ENCODE peak calls at places on chromosome 14, in four cellular contexts. K is BE2C, N is adrenal gland, X is sigmoid colon. V is an unnamed sample. For H3K36me3 and H3K27me3, the result is how much of the 10 kb centered on the place peaks cover.

GRCh38 chr14:79542121-79542520 is 669.2 kb downstream of the DIO2 start:
- DNase-seq in K (no peak), N (no peak), X (no peak), V (no peak)

GRCh38 chr14:92650581-92651105 is 97.8 kb downstream of the LGMN start:
- DNase-seq in K (no peak), N (no peak), X (no peak), V (no peak)

GRCh38 chr14:104090071-104090748 is 4.7 kb downstream of the ASPG start:
- DNase-seq in K (no peak), N (no peak), X (no peak), V (peak)

GRCh38 chr14:22268875-22269274 is 320.1 kb downstream of the DAD1 start:
- DNase-seq in K (no peak), N (no peak), X (no peak), V (no peak)

GRCh38 chr14:55710506-55711041 is 130.6 kb downstream of the KTN1 start:
- DNase-seq in K (no peak), N (no peak), X (no peak), V (no peak)

GRCh38 chr14:104383931-104384775 is 195.4 kb upstream of the C14orf180 start:
- DNase-seq in K (peak), N (no peak), X (peak), V (peak)

GRCh38 chr14:20477211-20477876 is 8.1 kb downstream of the PNP start:
- DNase-seq in K (peak), N (no peak), X (no peak), V (no peak)

GRCh38 chr14:52018252-52018651 is 28.9 kb downstream of the RTRAF start:
- DNase-seq in K (no peak), N (no peak), X (no peak), V (no peak)

GRCh38 chr14:90109858-90110257 is 48.1 kb downstream of the KCNK13 start:
- DNase-seq in K (peak), N (no peak), X (no peak), V (peak)

GRCh38 chr14:90781344-90781761 is 34.9 kb downstream of the TTC7B start:
- DNase-seq in K (no peak), N (no peak), X (no peak), V (no peak)

GRCh38 chr14:89131004-89131750 is 285.9 kb downstream of the FOXN3 start:
- DNase-seq in K (no peak), N (no peak), X (no peak), V (no peak)

GRCh38 chr14:104151546-104152245 is 13.3 kb downstream of the KIF26A start:
- DNase-seq in K (no peak), N (no peak), X (no peak), V (no peak)

GRCh38 chr14:50318031-50318626 is 6.0 kb downstream of the DMAC2L start:
- DNase-seq in K (no peak), N (no peak), X (no peak), V (peak)

GRCh38 chr14:35229084-35229483 is 63.1 kb upstream of the PSMA6 start:
- DNase-seq in K (no peak), N (no peak), X (no peak), V (no peak)

GRCh38 chr14:96502621-96503251 is 554 bp downstream of the PAPOLA start:
- DNase-seq in K (peak), N (peak), X (peak), V (peak)

GRCh38 chr14:22112004-22112403 is 438.4 kb upstream of the OR4E1 start:
- DNase-seq in K (peak), N (no peak), X (no peak), V (peak)

GRCh38 chr14:34086358-34086757 is 135.5 kb upstream of the EGLN3 start:
- DNase-seq in K (no peak), N (no peak), X (no peak), V (no peak)

GRCh38 chr14:21525571-21525970 is 575 bp downstream of the SALL2 start:
- DNase-seq in K (no peak), N (no peak), X (no peak), V (no peak)

GRCh38 chr14:103521438-103521961 is 1.1 kb downstream of the CKB start:
- DNase-seq in K (no peak), N (no peak), X (no peak), V (no peak)

GRCh38 chr14:63578300-63578699 is 35.1 kb upstream of the PPP2R5E start:
- DNase-seq in K (no peak), N (no peak), X (no peak), V (no peak)

GRCh38 chr14:104784846-104785707 is 10.5 kb downstream of the AKT1 start:
- DNase-seq in K (no peak), N (no peak), X (no peak), V (no peak)

GRCh38 chr14:89429206-89430091 is 12.4 kb upstream of the FOXN3 start:
- DNase-seq in K (no peak), N (no peak), X (peak), V (no peak)

GRCh38 chr14:104741803-104742251 is 11.1 kb upstream of the SIVA1 start:
- DNase-seq in K (no peak), N (no peak), X (no peak), V (no peak)

GRCh38 chr14:22417914-22418313 is 171.1 kb downstream of the DAD1 start:
- DNase-seq in K (no peak), N (no peak), X (no peak), V (no peak)

GRCh38 chr14:89572566-89573398 is 155.7 kb upstream of the FOXN3 start:
- DNase-seq in K (no peak), N (no peak), X (no peak), V (no peak)

GRCh38 chr14:72855913-72856312 is 38.0 kb downstream of the DPF3 start:
- DNase-seq in K (no peak), N (no peak), X (no peak), V (no peak)

GRCh38 chr14:42869681-42870080 is 1263.0 kb downstream of the LRFN5 start:
- DNase-seq in K (no peak), N (no peak), X (no peak), V (no peak)

GRCh38 chr14:49879683-49880204 is 13.1 kb upstream of the ARF6 start:
- DNase-seq in K (peak), N (peak), X (no peak), V (peak)

GRCh38 chr14:23076785-23077408 is 18.0 kb downstream of the ACIN1 start:
- DNase-seq in K (peak), N (no peak), X (no peak), V (peak)

GRCh38 chr14:69101331-69101826 is 51.5 kb downstream of the DCAF5 start:
- DNase-seq in K (no peak), N (peak), X (no peak), V (peak)

GRCh38 chr14:102320033-102320660 is 601 bp downstream of the ZNF839 start:
- DNase-seq in K (peak), N (peak), X (peak), V (no peak)

GRCh38 chr14:68873379-68873778 is 80.5 kb upstream of the ZFP36L1 start:
- DNase-seq in K (peak), N (no peak), X (no peak), V (no peak)

GRCh38 chr14:90111895-90112534 is 50.2 kb downstream of the KCNK13 start:
- DNase-seq in K (no peak), N (no peak), X (no peak), V (no peak)

GRCh38 chr14:71752111-71752738 is 180.0 kb upstream of the RGS6 start:
- DNase-seq in K (no peak), N (no peak), X (no peak), V (no peak)

GRCh38 chr14:94831085-94831484 is 61.2 kb upstream of the GSC start:
- DNase-seq in K (no peak), N (no peak), X (no peak), V (no peak)

DNA sequence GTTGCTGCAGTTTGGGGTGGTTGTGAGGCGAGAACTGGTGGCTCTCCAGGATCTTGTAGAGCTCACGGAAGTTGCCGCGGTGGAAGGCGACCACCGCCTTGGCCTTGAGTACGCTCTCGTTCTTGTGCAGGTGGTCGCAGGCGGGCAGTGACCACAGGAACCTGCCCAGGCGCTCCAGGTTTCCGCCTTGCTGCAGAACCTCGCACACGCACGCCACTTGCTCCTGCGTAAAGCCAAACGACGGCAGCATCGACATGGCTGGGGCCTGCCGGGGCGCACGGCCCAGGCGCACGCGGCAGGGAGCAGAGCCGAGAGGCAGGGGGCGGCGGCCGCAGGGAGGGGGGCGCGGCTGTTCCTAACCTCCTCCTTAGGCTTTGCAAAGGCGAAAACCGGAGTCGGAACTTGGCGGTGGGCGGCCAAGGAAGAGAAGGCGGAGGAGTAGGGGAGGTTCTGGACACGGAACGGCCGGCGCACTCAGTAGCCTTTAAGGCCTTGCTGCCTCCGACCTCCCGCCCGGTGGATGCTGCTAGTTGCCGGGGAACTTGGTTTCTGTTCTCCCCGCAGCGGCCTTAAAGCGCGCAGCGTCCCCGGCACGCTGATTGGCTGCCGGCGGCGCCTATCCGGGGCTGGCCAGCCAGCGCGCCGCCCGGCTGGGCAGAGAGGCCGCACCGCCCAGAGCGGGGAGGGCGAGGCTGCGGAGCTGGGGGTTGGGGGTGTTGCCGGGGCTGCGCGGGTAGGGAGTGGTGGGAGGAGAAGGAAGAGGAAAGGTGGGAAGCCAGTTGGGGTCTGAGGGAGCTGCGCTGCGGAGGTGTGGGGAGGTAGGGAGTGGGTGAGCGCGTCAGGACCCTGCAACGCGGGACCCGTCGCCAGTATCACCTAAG is at the start of gene SIX1:
- DNase-seq in K (peak), N (peak), X (no peak), V (peak)
- H3K4me3 ChIP-seq in K (peak), N (no peak), X (peak), V (peak)

GRCh38 chr14:61765225-61765943 is 3.2 kb downstream of the SNAPC1 start:
- DNase-seq in K (no peak), N (no peak), X (no peak), V (no peak)

GRCh38 chr14:61764342-61765122 is 2.3 kb downstream of the SNAPC1 start:
- DNase-seq in K (no peak), N (no peak), X (no peak), V (no peak)

GRCh38 chr14:61768240-61768639 is 6.0 kb downstream of the SNAPC1 start:
- DNase-seq in K (no peak), N (no peak), X (no peak), V (no peak)

GRCh38 chr14:61769893-61770292 is 7.7 kb downstream of the SNAPC1 start:
- DNase-seq in K (no peak), N (no peak), X (no peak), V (no peak)

DNA sequence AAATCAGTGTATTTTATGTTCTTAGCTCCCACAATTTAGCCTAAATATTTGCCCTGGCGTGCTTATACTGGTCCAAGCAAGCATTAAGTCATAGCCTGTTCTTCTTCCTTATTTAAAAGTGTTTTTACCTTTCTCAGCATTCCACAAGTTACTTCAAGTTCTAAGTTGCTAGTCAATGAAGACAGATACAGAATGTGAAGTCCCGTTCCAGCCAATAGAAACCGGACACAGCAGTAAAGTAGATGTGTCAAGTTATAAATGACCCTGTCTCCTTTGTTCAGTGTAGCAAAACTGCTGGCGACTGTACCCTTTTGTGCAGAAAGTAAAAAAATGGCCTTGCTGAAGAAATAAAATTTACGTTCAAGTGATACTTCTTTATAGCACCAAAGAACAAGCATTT is 3.9 kb downstream of the SNAPC1 start:
- DNase-seq in K (no peak), N (no peak), X (no peak), V (no peak)
- H3K36me3 ChIP-seq in K (under half), N (under half), X (under half), V (under half)

GRCh38 chr14:97802974-97803373 is 1005.8 kb downstream of the VRK1 start:
- DNase-seq in K (no peak), N (no peak), X (no peak), V (no peak)

GRCh38 chr14:97802430-97802829 is 1005.2 kb downstream of the VRK1 start:
- DNase-seq in K (no peak), N (no peak), X (no peak), V (no peak)

DNA sequence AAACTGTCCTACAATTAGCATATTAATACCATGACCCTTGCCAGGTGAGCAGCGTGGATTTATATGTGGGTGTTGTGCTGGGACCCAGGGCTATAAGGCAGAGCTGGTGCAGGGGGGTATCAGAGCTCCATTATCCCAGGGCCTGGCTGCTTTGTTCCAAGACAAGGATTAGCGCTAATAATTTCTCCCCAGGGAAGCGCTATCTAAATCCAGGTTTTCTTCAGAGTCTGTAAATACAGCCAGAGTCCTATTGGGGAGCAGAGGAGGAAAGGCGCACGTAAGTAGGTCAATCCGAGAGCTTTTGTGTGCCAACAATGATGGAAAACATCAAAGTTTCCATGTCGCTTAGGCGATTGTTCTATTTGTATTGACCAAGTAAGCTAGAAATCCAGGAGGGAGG is 1009.7 kb downstream of the VRK1 start:
- DNase-seq in K (no peak), N (no peak), X (no peak), V (no peak)
- H3K27me3 ChIP-seq in K (under half), N (under half), X (under half), V (under half)

GRCh38 chr14:38868415-38869290 is 234.4 kb downstream of the SEC23A start:
- DNase-seq in K (no peak), N (no peak), X (no peak), V (no peak)
- H3K4me3 ChIP-seq in K (peak), N (no peak), X (no peak), V (no peak)

GRCh38 chr14:64952598-64953309 is 10.2 kb upstream of the GPX2 start:
- DNase-seq in K (no peak), N (no peak), X (peak), V (peak)
- H3K36me3 ChIP-seq in K (under half), N (under half), X (under half), V (under half)

GRCh38 chr14:41605550-41606248 is 977 bp upstream of the LRFN5 start:
- DNase-seq in K (no peak), N (peak), X (peak), V (peak)

GRCh38 chr14:41606249-41607118 is at the start of gene LRFN5:
- DNase-seq in K (peak), N (peak), X (peak), V (peak)

GRCh38 chr14:41607966-41608663 is 1.4 kb downstream of the LRFN5 start:
- DNase-seq in K (no peak), N (no peak), X (peak), V (peak)

GRCh38 chr14:41607119-41607785 is 576 bp downstream of the LRFN5 start:
- DNase-seq in K (no peak), N (no peak), X (no peak), V (peak)

DNA sequence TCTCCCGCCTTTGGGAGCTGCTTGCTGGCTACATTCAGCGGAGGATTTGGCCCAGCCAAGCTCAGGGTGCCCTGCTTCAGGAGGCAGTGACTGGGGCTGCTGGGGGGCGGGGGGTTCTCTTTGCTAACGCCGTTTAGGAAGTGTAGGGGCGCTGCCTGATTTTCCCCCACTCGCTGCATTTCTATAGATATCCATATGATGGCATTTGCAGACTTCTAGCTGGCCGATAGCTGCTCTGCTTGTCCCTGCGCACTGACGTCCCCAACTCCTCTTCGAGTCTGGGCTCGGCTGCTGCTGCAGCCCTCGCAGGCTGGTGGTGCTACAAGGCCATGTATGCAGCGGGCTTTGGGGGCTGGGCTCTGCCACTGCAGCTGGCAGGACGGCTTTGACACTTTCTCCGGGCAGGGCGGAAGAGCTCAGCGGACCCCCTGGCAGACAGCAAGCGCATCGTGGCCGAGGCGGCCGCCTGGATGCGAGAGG is 3.1 kb downstream of the LRFN5 start:
- DNase-seq in K (peak), N (peak), X (peak), V (peak)
- H3K27me3 ChIP-seq in K (half or more), N (under half), X (half or more), V (under half)

GRCh38 chr14:24310666-24311604 is at the start of gene LTB4R:
- DNase-seq in K (no peak), N (peak), X (peak), V (no peak)
- H3K4me3 ChIP-seq in K (no peak), N (no peak), X (peak), V (no peak)

GRCh38 chr14:75081835-75082234 is 12.4 kb downstream of the ZC2HC1C start:
- DNase-seq in K (no peak), N (no peak), X (no peak), V (no peak)

GRCh38 chr14:75083271-75083670 is 13.8 kb downstream of the ZC2HC1C start:
- DNase-seq in K (no peak), N (no peak), X (no peak), V (no peak)

GRCh38 chr14:75088153-75088552 is 18.7 kb downstream of the ZC2HC1C start:
- DNase-seq in K (no peak), N (no peak), X (no peak), V (no peak)

GRCh38 chr14:75088566-75089373 is 19.3 kb downstream of the ZC2HC1C start:
- DNase-seq in K (peak), N (peak), X (no peak), V (peak)

DNA sequence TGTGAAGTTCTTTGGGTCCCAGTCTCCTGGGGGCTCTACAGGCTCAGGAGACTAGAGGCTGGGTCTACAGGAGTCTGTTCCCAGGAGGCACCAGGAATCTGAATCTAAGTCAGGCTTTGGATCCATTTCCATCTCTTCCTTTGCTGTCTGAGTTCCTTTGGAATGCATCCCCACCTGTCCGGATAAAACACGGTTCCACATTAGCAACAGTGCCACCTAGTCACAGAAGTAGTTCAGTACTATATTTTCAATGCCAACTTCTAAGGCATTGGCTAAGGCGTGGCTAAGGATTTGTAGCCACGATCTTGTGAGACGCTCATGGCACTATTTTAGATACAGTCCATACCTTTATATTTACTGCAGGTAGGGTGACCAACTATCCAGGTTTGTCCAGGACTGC is 15.1 kb downstream of the ZC2HC1C start:
- DNase-seq in K (no peak), N (no peak), X (no peak), V (no peak)
- H3K36me3 ChIP-seq in K (half or more), N (half or more), X (under half), V (under half)

DNA sequence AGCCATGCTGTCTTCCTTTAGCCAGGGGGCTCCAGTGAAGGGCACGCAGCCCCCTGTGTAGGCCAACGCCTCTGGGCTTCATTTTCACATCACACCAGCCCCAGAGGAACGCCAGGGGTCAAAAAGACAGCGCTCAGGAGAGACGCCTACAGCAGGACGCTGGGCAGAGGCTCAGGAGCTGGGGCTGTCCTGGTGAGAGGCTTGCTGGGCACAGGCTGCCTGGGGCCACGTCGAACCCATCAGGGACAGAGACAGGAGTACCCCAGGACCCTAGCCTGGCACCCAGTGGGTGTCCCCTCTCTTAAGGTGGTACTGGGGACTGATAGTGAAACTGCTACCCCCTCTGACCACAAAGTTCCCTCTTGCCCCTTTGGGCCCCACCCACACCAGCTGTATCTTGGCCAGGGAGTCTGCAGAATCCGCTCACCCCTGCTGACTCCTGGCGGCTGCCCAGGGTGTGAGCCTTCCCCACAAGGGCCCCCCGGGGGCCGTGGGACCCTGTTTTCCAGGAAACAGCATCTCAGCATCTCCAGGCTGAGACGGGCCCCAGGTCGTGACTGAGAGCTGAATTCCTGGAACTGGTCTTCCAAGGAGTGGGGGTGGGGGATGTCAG is 321.7 kb upstream of the RTL1 start:
- DNase-seq in K (no peak), N (no peak), X (no peak), V (peak)
- H3K27me3 ChIP-seq in K (under half), N (under half), X (under half), V (under half)